ENCODE peak calls at places on chromosomes 5 and 9, in ten cellular contexts. D, J, F, V, A, L, C, G, U and M are unnamed samples.

GRCh38 chr9:133356391-133357091 is at the start of the genes SURF1 and SURF2:
- DNase-seq in D (peak), J (peak), F (no peak), V (peak), A (peak), L (peak), C (peak), G (peak), U (peak), M (peak)

GRCh38 chr9:109990541-109990940 is 210.5 kb downstream of the PALM2AKAP2 start:
- DNase-seq in D (no peak), J (no peak), F (no peak), V (no peak), A (no peak), L (no peak), C (no peak), G (no peak), U (peak), M (no peak)

GRCh38 chr9:8857330-8858249 is 1058.0 kb upstream of the DMAC1 start:
- DNase-seq in D (peak), J (no peak), F (no peak), V (peak), A (peak), L (peak), C (peak), G (no peak), U (peak), M (peak)

GRCh38 chr5:142192799-142193428 is 84.3 kb downstream of the NDFIP1 start:
- DNase-seq in D (peak), J (no peak), F (no peak), V (no peak), A (no peak), L (no peak), C (no peak), G (no peak), U (no peak), M (no peak)

GRCh38 chr5:56358703-56359428 is 125.7 kb upstream of the ANKRD55 start:
- DNase-seq in D (peak), J (peak), F (no peak), V (no peak), A (no peak), L (no peak), C (no peak), G (peak), U (peak), M (peak)

GRCh38 chr5:55600086-55600485 is 65.3 kb upstream of the PLPP1 start:
- DNase-seq in D (no peak), J (no peak), F (no peak), V (no peak), A (no peak), L (no peak), C (no peak), G (no peak), U (peak), M (no peak)

GRCh38 chr5:178194026-178194425 is 6.9 kb upstream of the GMCL2 start:
- DNase-seq in D (no peak), J (no peak), F (no peak), V (no peak), A (no peak), L (no peak), C (no peak), G (no peak), U (no peak), M (no peak)

GRCh38 chr9:117325110-117325788 is 89.6 kb downstream of the ASTN2 start:
- DNase-seq in D (no peak), J (no peak), F (no peak), V (no peak), A (no peak), L (no peak), C (no peak), G (no peak), U (no peak), M (no peak)

GRCh38 chr5:133868946-133869674 is 99.3 kb downstream of the C5orf15 start:
- DNase-seq in D (peak), J (peak), F (peak), V (peak), A (peak), L (peak), C (peak), G (peak), U (peak), M (peak)

GRCh38 chr5:137254153-137254552 is 245.0 kb downstream of the SPOCK1 start:
- DNase-seq in D (no peak), J (peak), F (no peak), V (no peak), A (no peak), L (no peak), C (no peak), G (no peak), U (peak), M (no peak)

GRCh38 chr9:89179920-89180667 is 1.5 kb upstream of the SHC3 start:
- DNase-seq in D (peak), J (peak), F (no peak), V (peak), A (peak), L (peak), C (peak), G (peak), U (peak), M (peak)

GRCh38 chr9:84297162-84297821 is 43.3 kb downstream of the SLC28A3 start:
- DNase-seq in D (no peak), J (peak), F (no peak), V (no peak), A (no peak), L (no peak), C (no peak), G (no peak), U (peak), M (no peak)

GRCh38 chr9:94826644-94827410 is 100.3 kb downstream of the AOPEP start:
- DNase-seq in D (no peak), J (no peak), F (no peak), V (no peak), A (no peak), L (no peak), C (no peak), G (no peak), U (no peak), M (no peak)

GRCh38 chr9:98834386-98834785 is 26.9 kb downstream of the GALNT12 start:
- DNase-seq in D (no peak), J (no peak), F (no peak), V (no peak), A (no peak), L (no peak), C (no peak), G (no peak), U (no peak), M (no peak)

GRCh38 chr9:137688725-137689124 is 69.9 kb downstream of the EHMT1 start:
- DNase-seq in D (no peak), J (no peak), F (no peak), V (no peak), A (no peak), L (no peak), C (no peak), G (no peak), U (no peak), M (no peak)

GRCh38 chr9:127741831-127742434 is 6.8 kb upstream of the TOR2A start:
- DNase-seq in D (peak), J (no peak), F (no peak), V (peak), A (no peak), L (peak), C (no peak), G (peak), U (peak), M (peak)

GRCh38 chr5:95711501-95712346 is 19.4 kb upstream of the RHOBTB3 start:
- DNase-seq in D (no peak), J (no peak), F (no peak), V (no peak), A (no peak), L (no peak), C (no peak), G (no peak), U (no peak), M (no peak)

GRCh38 chr5:179919487-179920060 is 11.9 kb upstream of the TBC1D9B start:
- DNase-seq in D (no peak), J (no peak), F (no peak), V (no peak), A (no peak), L (no peak), C (no peak), G (no peak), U (no peak), M (peak)

GRCh38 chr5:9069650-9070049 is 476.2 kb downstream of the SEMA5A start:
- DNase-seq in D (no peak), J (peak), F (no peak), V (no peak), A (no peak), L (no peak), C (no peak), G (no peak), U (peak), M (no peak)

GRCh38 chr5:150306775-150307174 is 4.1 kb upstream of the ARSI start:
- DNase-seq in D (no peak), J (no peak), F (no peak), V (no peak), A (no peak), L (no peak), C (no peak), G (no peak), U (no peak), M (no peak)

GRCh38 chr5:106822851-106823250 is 847.9 kb downstream of the EFNA5 start:
- DNase-seq in D (no peak), J (no peak), F (no peak), V (no peak), A (no peak), L (no peak), C (no peak), G (no peak), U (no peak), M (no peak)

GRCh38 chr5:147822686-147823491 is 8.6 kb downstream of the SPINK1 start:
- DNase-seq in D (peak), J (peak), F (peak), V (peak), A (peak), L (peak), C (peak), G (peak), U (peak), M (peak)

GRCh38 chr9:89525673-89526374 is 27.9 kb upstream of the SEMA4D start:
- DNase-seq in D (no peak), J (no peak), F (no peak), V (no peak), A (no peak), L (no peak), C (no peak), G (no peak), U (no peak), M (no peak)

GRCh38 chr5:33375900-33376299 is 64.9 kb upstream of the TARS1 start:
- DNase-seq in D (no peak), J (no peak), F (no peak), V (no peak), A (no peak), L (no peak), C (no peak), G (no peak), U (no peak), M (no peak)

GRCh38 chr9:13035822-13036221 is 243.7 kb downstream of the MPDZ start:
- DNase-seq in D (no peak), J (no peak), F (no peak), V (no peak), A (no peak), L (no peak), C (no peak), G (no peak), U (no peak), M (no peak)

GRCh38 chr9:71384343-71384742 is 262.9 kb upstream of the TRPM3 start:
- DNase-seq in D (no peak), J (no peak), F (no peak), V (no peak), A (no peak), L (no peak), C (no peak), G (no peak), U (no peak), M (peak)

GRCh38 chr5:32123058-32123805 is 50.9 kb downstream of the GOLPH3 start:
- DNase-seq in D (no peak), J (peak), F (no peak), V (no peak), A (no peak), L (no peak), C (no peak), G (no peak), U (no peak), M (no peak)

GRCh38 chr5:4116834-4117233 is 521.2 kb downstream of the IRX1 start:
- DNase-seq in D (no peak), J (no peak), F (no peak), V (no peak), A (no peak), L (no peak), C (no peak), G (no peak), U (no peak), M (no peak)

GRCh38 chr9:107358867-107359440 is 75.9 kb downstream of the RAD23B start:
- DNase-seq in D (no peak), J (no peak), F (no peak), V (no peak), A (no peak), L (no peak), C (no peak), G (no peak), U (no peak), M (no peak)

GRCh38 chr9:109381011-109381729 is 60.3 kb upstream of the EPB41L4B start:
- DNase-seq in D (no peak), J (peak), F (peak), V (no peak), A (no peak), L (no peak), C (no peak), G (no peak), U (peak), M (no peak)

GRCh38 chr5:94849324-94849723 is 230.9 kb downstream of the SLF1 start:
- DNase-seq in D (no peak), J (no peak), F (no peak), V (no peak), A (no peak), L (no peak), C (no peak), G (no peak), U (no peak), M (no peak)

GRCh38 chr9:21837501-21837900 is 35.1 kb downstream of the MTAP start:
- DNase-seq in D (no peak), J (no peak), F (no peak), V (no peak), A (no peak), L (no peak), C (no peak), G (no peak), U (no peak), M (no peak)

GRCh38 chr5:82799346-82800077 is 277.7 kb downstream of the TMEM167A start:
- DNase-seq in D (no peak), J (no peak), F (no peak), V (no peak), A (no peak), L (no peak), C (no peak), G (no peak), U (peak), M (no peak)

GRCh38 chr9:108445431-108446018 is 410.3 kb downstream of the ACTL7B start:
- DNase-seq in D (no peak), J (no peak), F (no peak), V (peak), A (peak), L (no peak), C (no peak), G (no peak), U (no peak), M (no peak)

GRCh38 chr9:89435315-89435823 is 62.5 kb downstream of the SEMA4D start:
- DNase-seq in D (no peak), J (no peak), F (no peak), V (no peak), A (no peak), L (peak), C (peak), G (no peak), U (no peak), M (no peak)

GRCh38 chr9:99118782-99119466 is 14.0 kb downstream of the TGFBR1 start:
- DNase-seq in D (no peak), J (no peak), F (no peak), V (no peak), A (no peak), L (no peak), C (peak), G (no peak), U (no peak), M (no peak)

GRCh38 chr5:115602585-115603125 is 376 bp upstream of the TICAM2 start:
- DNase-seq in D (no peak), J (no peak), F (no peak), V (no peak), A (no peak), L (no peak), C (no peak), G (no peak), U (no peak), M (no peak)

GRCh38 chr9:123860603-123861002 is 69.3 kb downstream of the DENND1A start:
- DNase-seq in D (no peak), J (no peak), F (no peak), V (no peak), A (no peak), L (no peak), C (no peak), G (no peak), U (no peak), M (no peak)

GRCh38 chr9:89218040-89218928 is 39.7 kb upstream of the SHC3 start:
- DNase-seq in D (no peak), J (no peak), F (no peak), V (no peak), A (no peak), L (no peak), C (no peak), G (no peak), U (peak), M (no peak)

GRCh38 chr5:169115725-169116124 is 185.2 kb downstream of the SLIT3 start:
- DNase-seq in D (no peak), J (no peak), F (no peak), V (no peak), A (no peak), L (no peak), C (no peak), G (no peak), U (no peak), M (no peak)

GRCh38 chr5:169122951-169123350 is 178.0 kb downstream of the SLIT3 start:
- DNase-seq in D (no peak), J (no peak), F (no peak), V (no peak), A (no peak), L (no peak), C (no peak), G (no peak), U (no peak), M (no peak)

GRCh38 chr5:169121631-169122420 is 179.1 kb downstream of the SLIT3 start:
- DNase-seq in D (no peak), J (no peak), F (no peak), V (no peak), A (no peak), L (no peak), C (no peak), G (no peak), U (peak), M (no peak)

GRCh38 chr5:169116961-169117461 is 183.9 kb downstream of the SLIT3 start:
- DNase-seq in D (peak), J (no peak), F (no peak), V (no peak), A (no peak), L (no peak), C (no peak), G (no peak), U (no peak), M (no peak)

DNA sequence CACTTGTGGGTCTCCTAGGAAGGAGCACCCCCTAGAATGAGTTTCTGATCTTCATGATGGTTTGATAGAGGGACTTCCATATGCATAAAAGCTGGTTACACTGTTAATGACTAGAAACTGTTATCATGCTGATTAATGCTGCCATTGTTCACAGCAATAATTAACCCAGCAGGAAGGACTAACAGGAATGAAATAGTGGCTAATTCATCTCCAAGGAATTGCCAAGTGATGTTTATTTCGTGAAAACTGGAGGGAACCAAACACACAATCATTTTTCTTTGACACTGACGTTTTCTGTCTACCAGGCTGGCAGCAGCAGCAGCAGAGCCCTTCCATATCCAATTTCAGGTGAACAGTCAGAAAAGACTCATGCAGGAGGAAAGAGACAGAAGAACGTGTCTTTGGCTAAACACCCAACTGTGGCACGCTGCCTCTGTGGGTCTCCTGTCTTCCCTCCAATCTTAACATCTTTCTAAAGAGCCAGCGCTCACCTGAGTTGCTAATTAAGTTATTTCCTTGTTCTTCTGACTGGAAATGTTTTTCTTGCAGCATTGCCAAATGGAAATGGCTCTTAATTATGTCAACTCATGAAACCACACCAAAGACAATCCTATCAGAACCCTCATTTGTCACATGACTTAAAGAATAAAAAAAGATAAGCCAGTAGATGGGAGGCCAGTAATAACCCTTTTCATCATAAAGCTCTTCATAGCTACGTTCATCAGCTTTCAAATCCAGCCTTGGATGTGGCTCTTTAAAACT is 181.5 kb downstream of the SLIT3 start:
- DNase-seq in D (no peak), J (no peak), F (no peak), V (no peak), A (no peak), L (no peak), C (no peak), G (no peak), U (no peak), M (no peak)
- TF ChIP-seq CTCF in D (no peak), J (no peak), F (no peak), V (no peak), A (no peak), L (no peak), C (no peak), G (no peak), U (no peak), M (no peak)

DNA sequence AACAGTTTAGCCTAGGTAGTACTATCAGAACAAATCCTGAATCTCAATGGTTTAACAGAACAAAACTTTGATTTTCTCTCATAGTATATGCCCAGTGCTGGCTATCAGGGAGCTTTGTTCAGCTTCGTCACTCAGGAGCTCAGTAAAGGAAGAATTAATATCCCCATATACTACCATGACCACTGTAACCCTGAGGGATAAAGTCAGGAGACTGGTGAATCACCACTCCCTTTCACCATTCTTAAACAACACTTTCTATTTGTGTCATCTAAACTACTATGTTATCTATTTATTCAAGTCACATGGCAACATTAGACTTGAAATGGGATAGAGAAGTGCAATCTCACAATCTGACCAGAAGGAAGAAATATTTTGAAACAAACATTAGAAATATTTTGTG is 522.6 kb upstream of the COX7C start:
- DNase-seq in D (no peak), J (no peak), F (no peak), V (no peak), A (no peak), L (no peak), C (no peak), G (no peak), U (no peak), M (no peak)
- H3K4me3 ChIP-seq in D (no peak), J (no peak), F (no peak), V (no peak), A (no peak), L (no peak), C (no peak), G (no peak), U (no peak), M (no peak)

GRCh38 chr9:16133556-16134227 is 580.8 kb downstream of the CCDC171 start:
- DNase-seq in D (peak), J (peak), F (peak), V (peak), A (no peak), L (peak), C (peak), G (peak), U (peak), M (peak)
- TF ChIP-seq CTCF in D (peak), J (peak), F (peak), V (peak), A (peak), L (peak), C (peak), G (peak), U (peak), M (peak)

GRCh38 chr5:111685969-111686368 is 71.0 kb downstream of the NREP start:
- DNase-seq in D (no peak), J (no peak), F (no peak), V (no peak), A (no peak), L (no peak), C (no peak), G (peak), U (no peak), M (no peak)

GRCh38 chr5:111681414-111681790 is 75.6 kb downstream of the NREP start:
- DNase-seq in D (no peak), J (peak), F (no peak), V (no peak), A (no peak), L (no peak), C (no peak), G (no peak), U (no peak), M (no peak)

GRCh38 chr5:111679611-111680010 is 77.4 kb downstream of the NREP start:
- DNase-seq in D (no peak), J (no peak), F (no peak), V (no peak), A (no peak), L (no peak), C (no peak), G (no peak), U (no peak), M (no peak)

GRCh38 chr5:111680737-111681413 is 76.1 kb downstream of the NREP start:
- DNase-seq in D (peak), J (peak), F (no peak), V (no peak), A (peak), L (peak), C (no peak), G (peak), U (peak), M (peak)

DNA sequence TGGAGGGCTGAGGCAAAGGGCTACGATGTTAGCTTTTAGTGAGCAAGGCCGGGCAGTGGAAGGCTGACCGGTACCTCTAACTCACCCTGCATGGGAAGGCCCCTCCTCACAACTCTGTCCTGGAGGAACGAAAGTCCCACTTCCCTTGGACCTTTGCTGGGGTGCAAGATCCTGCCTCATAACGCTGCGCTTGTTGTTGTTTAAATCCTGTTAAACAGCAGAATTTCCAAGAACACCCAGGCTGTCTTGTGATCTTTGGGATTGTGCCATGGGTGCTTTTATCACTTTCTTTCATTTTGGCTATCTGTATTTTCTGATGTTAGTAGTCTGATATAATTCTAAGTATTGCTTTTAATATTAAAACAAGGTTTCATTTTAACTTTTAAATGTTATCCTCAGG is 75.2 kb downstream of the NREP start:
- DNase-seq in D (peak), J (peak), F (no peak), V (no peak), A (no peak), L (no peak), C (no peak), G (no peak), U (peak), M (no peak)
- H3K4me3 ChIP-seq in D (no peak), J (no peak), F (no peak), V (no peak), A (no peak), L (no peak), C (no peak), G (no peak), U (peak), M (no peak)